ENCODE peak calls at places on chromosomes 12 and 14, in six cellular contexts. One of them, this sample, is unnamed.

GRCh38 chr14:66379116-66379515 is 107.1 kb upstream of the CCDC196 start:
- DNase-seq in WTC11: no peak
- DNase-seq in K562: no peak
- DNase-seq in HCT116: no peak
- DNase-seq in GM12878: no peak
- DNase-seq in HepG2: no peak
- DNase-seq in this sample: no peak

GRCh38 chr12:100706029-100706428 is 88.5 kb upstream of the ANO4 start:
- DNase-seq in WTC11: no peak
- DNase-seq in K562: no peak
- DNase-seq in HCT116: peak
- DNase-seq in GM12878: no peak
- DNase-seq in HepG2: no peak
- DNase-seq in this sample: no peak

GRCh38 chr14:105083926-105084685 is 18.9 kb upstream of the GPR132 start:
- DNase-seq in WTC11: no peak
- DNase-seq in K562: no peak
- DNase-seq in HCT116: no peak
- DNase-seq in GM12878: no peak
- DNase-seq in HepG2: no peak
- DNase-seq in this sample: no peak

GRCh38 chr12:12872139-12872933 is 19.0 kb upstream of the GPRC5A start:
- DNase-seq in WTC11: no peak
- DNase-seq in K562: no peak
- DNase-seq in HCT116: peak
- DNase-seq in GM12878: no peak
- DNase-seq in HepG2: peak
- DNase-seq in this sample: no peak

GRCh38 chr12:6914246-6914947 is at the start of gene ENO2:
- DNase-seq in WTC11: peak
- DNase-seq in K562: peak
- DNase-seq in HCT116: no peak
- DNase-seq in GM12878: no peak
- DNase-seq in HepG2: peak
- DNase-seq in this sample: no peak

GRCh38 chr14:20799955-20800544 is 2.6 kb downstream of the RNASE1 start:
- DNase-seq in WTC11: no peak
- DNase-seq in K562: peak
- DNase-seq in HCT116: no peak
- DNase-seq in GM12878: no peak
- DNase-seq in HepG2: peak
- DNase-seq in this sample: no peak

GRCh38 chr14:23543403-23543802 is 8.2 kb downstream of the ZFHX2 start:
- DNase-seq in WTC11: no peak
- DNase-seq in K562: no peak
- DNase-seq in HCT116: no peak
- DNase-seq in GM12878: no peak
- DNase-seq in HepG2: no peak
- DNase-seq in this sample: no peak

GRCh38 chr12:31897791-31898503 is 61.3 kb upstream of the RESF1 start:
- DNase-seq in WTC11: peak
- DNase-seq in K562: peak
- DNase-seq in HCT116: peak
- DNase-seq in GM12878: no peak
- DNase-seq in HepG2: no peak
- DNase-seq in this sample: peak

GRCh38 chr14:64682173-64682710 is 22.0 kb upstream of the PLEKHG3 start:
- DNase-seq in WTC11: peak
- DNase-seq in K562: no peak
- DNase-seq in HCT116: no peak
- DNase-seq in GM12878: no peak
- DNase-seq in HepG2: no peak
- DNase-seq in this sample: no peak

GRCh38 chr14:64685364-64686130 is 18.7 kb upstream of the PLEKHG3 start:
- DNase-seq in WTC11: no peak
- DNase-seq in K562: no peak
- DNase-seq in HCT116: no peak
- DNase-seq in GM12878: no peak
- DNase-seq in HepG2: no peak
- DNase-seq in this sample: no peak

GRCh38 chr14:64682843-64683242 is 21.4 kb upstream of the PLEKHG3 start:
- DNase-seq in WTC11: no peak
- DNase-seq in K562: no peak
- DNase-seq in HCT116: no peak
- DNase-seq in GM12878: no peak
- DNase-seq in HepG2: no peak
- DNase-seq in this sample: no peak

GRCh38 chr14:64684091-64684490 is 20.1 kb upstream of the PLEKHG3 start:
- DNase-seq in WTC11: no peak
- DNase-seq in K562: no peak
- DNase-seq in HCT116: no peak
- DNase-seq in GM12878: no peak
- DNase-seq in HepG2: peak
- DNase-seq in this sample: no peak

GRCh38 chr14:64683264-64683663 is 21.0 kb upstream of the PLEKHG3 start:
- DNase-seq in WTC11: no peak
- DNase-seq in K562: no peak
- DNase-seq in HCT116: no peak
- DNase-seq in GM12878: no peak
- DNase-seq in HepG2: peak
- DNase-seq in this sample: no peak
- TF ChIP-seq ATF3 in WTC11: no peak
- TF ChIP-seq ATF3 in K562: no peak
- TF ChIP-seq ATF3 in HCT116: no peak
- TF ChIP-seq ATF3 in GM12878: no peak
- TF ChIP-seq ATF3 in HepG2: no peak
- TF ChIP-seq ATF3 in this sample: no peak

DNA sequence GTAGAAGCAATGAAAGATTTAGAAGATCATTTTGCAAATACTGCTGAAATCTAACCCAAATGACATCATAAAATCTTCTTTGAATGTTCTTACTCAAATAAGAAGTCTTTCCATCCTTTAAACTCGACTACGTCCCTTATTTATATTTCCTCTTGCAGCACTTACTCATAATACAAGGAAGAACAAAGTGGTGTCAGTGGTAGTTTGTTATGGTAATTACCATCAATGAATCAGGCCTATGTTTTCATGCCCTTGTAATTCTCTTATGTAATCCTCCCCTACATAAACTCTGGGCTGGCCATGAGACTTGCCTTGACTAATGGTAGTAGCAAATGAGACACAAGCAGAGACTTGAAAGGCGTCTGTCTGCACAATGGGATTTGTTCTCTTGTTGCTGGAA is 17.0 kb downstream of the EEA1 start:
- DNase-seq in WTC11: no peak
- DNase-seq in K562: no peak
- DNase-seq in HCT116: no peak
- DNase-seq in GM12878: no peak
- DNase-seq in HepG2: no peak
- DNase-seq in this sample: no peak
- TF ChIP-seq ATF3 in WTC11: no peak
- TF ChIP-seq ATF3 in K562: no peak
- TF ChIP-seq ATF3 in HCT116: no peak
- TF ChIP-seq ATF3 in GM12878: no peak
- TF ChIP-seq ATF3 in HepG2: no peak
- TF ChIP-seq ATF3 in this sample: no peak

GRCh38 chr12:110247340-110248095 is 33.5 kb upstream of the ATP2A2 start:
- DNase-seq in WTC11: no peak
- DNase-seq in K562: no peak
- DNase-seq in HCT116: no peak
- DNase-seq in GM12878: no peak
- DNase-seq in HepG2: peak
- DNase-seq in this sample: no peak
- TF ChIP-seq ATF3 in WTC11: no peak
- TF ChIP-seq ATF3 in K562: no peak
- TF ChIP-seq ATF3 in HCT116: no peak
- TF ChIP-seq ATF3 in GM12878: no peak
- TF ChIP-seq ATF3 in HepG2: no peak
- TF ChIP-seq ATF3 in this sample: no peak

DNA sequence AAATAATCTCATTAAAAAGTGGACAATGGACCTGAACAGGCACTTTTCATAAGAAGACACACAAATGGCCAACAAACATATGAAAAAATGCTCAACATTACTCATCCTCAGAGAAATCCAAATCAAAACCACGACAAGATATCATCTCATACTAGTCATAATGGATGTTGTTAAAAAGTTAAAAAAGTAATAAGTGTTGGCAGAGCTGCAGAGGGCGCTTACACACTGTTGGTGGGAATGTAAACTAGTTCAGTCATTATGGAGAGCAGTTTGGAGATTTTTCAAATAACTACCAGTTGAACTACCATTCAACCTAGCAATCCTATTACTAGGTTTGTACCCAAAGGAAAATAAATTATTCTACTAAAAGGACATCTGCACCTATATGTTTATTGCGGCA is 47.2 kb downstream of the FOXG1 start:
- DNase-seq in WTC11: no peak
- DNase-seq in K562: no peak
- DNase-seq in HCT116: no peak
- DNase-seq in GM12878: no peak
- DNase-seq in HepG2: no peak
- DNase-seq in this sample: no peak
- TF ChIP-seq ATF3 in WTC11: no peak
- TF ChIP-seq ATF3 in K562: no peak
- TF ChIP-seq ATF3 in HCT116: no peak
- TF ChIP-seq ATF3 in GM12878: no peak
- TF ChIP-seq ATF3 in HepG2: no peak
- TF ChIP-seq ATF3 in this sample: no peak

DNA sequence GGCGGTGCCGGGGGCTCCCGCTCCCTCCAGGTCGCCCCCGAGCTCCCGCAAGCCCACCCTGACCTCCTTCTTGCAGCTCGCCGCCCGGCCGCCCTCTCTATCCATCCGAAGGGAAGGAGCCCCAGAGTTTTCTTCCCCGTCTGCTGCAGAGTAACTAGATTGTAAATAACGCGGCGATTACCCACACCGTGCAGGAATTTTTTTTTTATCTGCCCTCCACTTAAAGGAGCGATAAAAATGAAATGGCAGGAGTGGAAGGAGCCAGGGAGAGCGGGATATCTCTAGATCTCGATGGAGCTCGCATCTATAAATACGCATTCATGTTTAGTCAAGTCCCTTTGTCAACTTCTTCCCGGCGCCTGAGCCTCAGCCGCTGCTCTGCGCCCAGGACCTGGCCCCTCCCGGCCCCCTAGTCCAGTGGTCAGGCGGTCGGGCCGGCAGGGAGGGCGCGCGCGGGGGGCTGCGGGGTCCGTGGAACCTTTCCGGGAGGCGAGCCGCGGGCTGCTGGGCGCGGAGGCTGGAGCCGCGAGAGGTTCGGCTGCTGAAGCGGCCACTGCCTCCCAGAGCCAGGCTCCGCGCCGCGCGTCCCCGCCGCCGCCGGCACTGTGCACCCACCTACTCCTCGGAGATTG is 386.0 kb downstream of the BCAT1 start:
- DNase-seq in WTC11: peak
- DNase-seq in K562: no peak
- DNase-seq in HCT116: no peak
- DNase-seq in GM12878: no peak
- DNase-seq in HepG2: no peak
- DNase-seq in this sample: no peak
- TF ChIP-seq ATF3 in WTC11: no peak
- TF ChIP-seq ATF3 in K562: no peak
- TF ChIP-seq ATF3 in HCT116: no peak
- TF ChIP-seq ATF3 in GM12878: no peak
- TF ChIP-seq ATF3 in HepG2: no peak
- TF ChIP-seq ATF3 in this sample: no peak